ENCODE peak calls at places on chromosomes 6 and 20, in five cellular contexts. Z is H1, J is HCT116, M is SK-N-SH, V is K562. N is an unnamed sample. For H3K27me3 and H3K4me1, the result is how much of the 10 kb centered on the place peaks cover.

GRCh38 chr6:105587349-105588115 is 184.7 kb upstream of the PREP start:
- DNase-seq in Z (no peak), J (no peak), M (no peak), V (no peak), N (no peak)

GRCh38 chr6:166958926-166959861 is 2.8 kb upstream of the RNASET2 start:
- DNase-seq in Z (no peak), J (no peak), M (no peak), V (no peak), N (no peak)

GRCh38 chr6:137724495-137725211 is 142.4 kb upstream of the TNFAIP3 start:
- DNase-seq in Z (no peak), J (no peak), M (no peak), V (no peak), N (no peak)

GRCh38 chr6:28597924-28598323 is 72.2 kb downstream of the GPX5 start:
- DNase-seq in Z (no peak), J (peak), M (peak), V (no peak), N (peak)

GRCh38 chr6:48134246-48134645 is 23.2 kb upstream of the PTCHD4 start:
- DNase-seq in Z (no peak), J (no peak), M (no peak), V (no peak), N (no peak)

GRCh38 chr20:21520702-21521595 is 7.1 kb upstream of the NKX2-2 start:
- DNase-seq in Z (no peak), J (no peak), M (peak), V (no peak), N (no peak)

GRCh38 chr20:4937422-4938319 is 63.6 kb downstream of the SLC23A2 start:
- DNase-seq in Z (no peak), J (no peak), M (no peak), V (no peak), N (no peak)

GRCh38 chr20:17747431-17747846 is 47.7 kb downstream of the BANF2 start:
- DNase-seq in Z (no peak), J (peak), M (no peak), V (no peak), N (peak)

GRCh38 chr20:34415079-34415478 is 52.0 kb downstream of the ITCH start:
- DNase-seq in Z (no peak), J (no peak), M (no peak), V (no peak), N (no peak)

GRCh38 chr20:8074931-8075330 is 55.4 kb upstream of the TMX4 start:
- DNase-seq in Z (no peak), J (no peak), M (no peak), V (no peak), N (no peak)

GRCh38 chr20:5448449-5449118 is 131.8 kb upstream of the PROKR2 start:
- DNase-seq in Z (peak), J (peak), M (peak), V (peak), N (peak)

GRCh38 chr20:9417665-9418064 is 96.7 kb upstream of the LAMP5 start:
- DNase-seq in Z (no peak), J (no peak), M (no peak), V (no peak), N (no peak)

GRCh38 chr6:16991981-16992629 is 109.7 kb upstream of the STMND1 start:
- DNase-seq in Z (no peak), J (no peak), M (no peak), V (no peak), N (no peak)

GRCh38 chr20:59818911-59819310 is 114.5 kb downstream of the SYCP2 start:
- DNase-seq in Z (no peak), J (no peak), M (peak), V (no peak), N (no peak)

GRCh38 chr20:1267161-1267560 is 1.1 kb downstream of the SNPH start:
- DNase-seq in Z (no peak), J (no peak), M (no peak), V (no peak), N (no peak)

GRCh38 chr6:140203611-140204553 is 829.4 kb upstream of the CITED2 start:
- DNase-seq in Z (no peak), J (no peak), M (no peak), V (no peak), N (no peak)

GRCh38 chr6:44217332-44218143 is 812 bp downstream of the MYMX start:
- DNase-seq in Z (no peak), J (no peak), M (no peak), V (no peak), N (no peak)

GRCh38 chr6:129638055-129639019 is 71.6 kb downstream of the ARHGAP18 start:
- DNase-seq in Z (no peak), J (no peak), M (no peak), V (no peak), N (no peak)

GRCh38 chr20:60024801-60025200 is 66.6 kb downstream of the CDH26 start:
- DNase-seq in Z (no peak), J (no peak), M (no peak), V (no peak), N (no peak)

GRCh38 chr6:35955970-35956369 is 35.1 kb upstream of the SRPK1 start:
- DNase-seq in Z (no peak), J (no peak), M (no peak), V (no peak), N (no peak)

GRCh38 chr6:84867521-84867920 is 103.1 kb upstream of the TBX18 start:
- DNase-seq in Z (no peak), J (no peak), M (no peak), V (no peak), N (no peak)

DNA sequence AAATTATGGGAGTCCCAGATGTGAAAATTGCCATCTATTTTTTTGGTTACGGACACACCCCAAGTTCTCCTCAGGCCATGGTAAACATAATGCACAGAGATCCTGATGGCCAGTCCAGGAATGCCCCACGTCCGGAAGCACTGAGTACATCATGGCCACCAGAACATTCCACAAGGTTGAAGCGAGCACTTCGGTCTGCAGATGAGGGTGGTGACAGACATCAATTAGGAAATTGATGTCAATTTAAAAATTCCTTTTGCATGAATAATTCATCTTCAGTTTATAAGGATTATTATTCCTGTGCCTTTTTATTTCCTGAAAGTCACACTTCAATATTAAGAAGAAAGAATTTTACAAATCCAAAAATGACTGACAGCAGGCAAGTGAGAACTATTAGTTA is 13.2 kb upstream of the EXOC2 start:
- DNase-seq in Z (no peak), J (no peak), M (no peak), V (no peak), N (no peak)
- H3K27me3 ChIP-seq in Z (under half), J (under half), M (under half), V (under half), N (under half)

GRCh38 chr6:110744991-110745390 is 70.3 kb downstream of the CDK19 start:
- DNase-seq in Z (no peak), J (no peak), M (no peak), V (no peak), N (no peak)
- H3K4me1 ChIP-seq in Z (under half), J (under half), M (under half), V (under half), N (under half)

GRCh38 chr6:64013061-64013410 is 377.4 kb downstream of the PHF3 start:
- DNase-seq in Z (no peak), J (no peak), M (peak), V (no peak), N (no peak)
- TF ChIP-seq SIN3A in Z (no peak), J (no peak), M (no peak), V (no peak), N (no peak)

GRCh38 chr6:98833101-98834059 is 994 bp upstream of the POU3F2 start:
- DNase-seq in Z (no peak), J (no peak), M (peak), V (no peak), N (no peak)

GRCh38 chr6:98834060-98835031 is at the start of gene POU3F2:
- DNase-seq in Z (peak), J (no peak), M (peak), V (peak), N (no peak)

GRCh38 chr6:98836962-98837944 is 2.9 kb downstream of the POU3F2 start:
- DNase-seq in Z (no peak), J (no peak), M (no peak), V (no peak), N (no peak)

GRCh38 chr6:98836025-98836961 is 1.9 kb downstream of the POU3F2 start:
- DNase-seq in Z (no peak), J (no peak), M (no peak), V (peak), N (no peak)

DNA sequence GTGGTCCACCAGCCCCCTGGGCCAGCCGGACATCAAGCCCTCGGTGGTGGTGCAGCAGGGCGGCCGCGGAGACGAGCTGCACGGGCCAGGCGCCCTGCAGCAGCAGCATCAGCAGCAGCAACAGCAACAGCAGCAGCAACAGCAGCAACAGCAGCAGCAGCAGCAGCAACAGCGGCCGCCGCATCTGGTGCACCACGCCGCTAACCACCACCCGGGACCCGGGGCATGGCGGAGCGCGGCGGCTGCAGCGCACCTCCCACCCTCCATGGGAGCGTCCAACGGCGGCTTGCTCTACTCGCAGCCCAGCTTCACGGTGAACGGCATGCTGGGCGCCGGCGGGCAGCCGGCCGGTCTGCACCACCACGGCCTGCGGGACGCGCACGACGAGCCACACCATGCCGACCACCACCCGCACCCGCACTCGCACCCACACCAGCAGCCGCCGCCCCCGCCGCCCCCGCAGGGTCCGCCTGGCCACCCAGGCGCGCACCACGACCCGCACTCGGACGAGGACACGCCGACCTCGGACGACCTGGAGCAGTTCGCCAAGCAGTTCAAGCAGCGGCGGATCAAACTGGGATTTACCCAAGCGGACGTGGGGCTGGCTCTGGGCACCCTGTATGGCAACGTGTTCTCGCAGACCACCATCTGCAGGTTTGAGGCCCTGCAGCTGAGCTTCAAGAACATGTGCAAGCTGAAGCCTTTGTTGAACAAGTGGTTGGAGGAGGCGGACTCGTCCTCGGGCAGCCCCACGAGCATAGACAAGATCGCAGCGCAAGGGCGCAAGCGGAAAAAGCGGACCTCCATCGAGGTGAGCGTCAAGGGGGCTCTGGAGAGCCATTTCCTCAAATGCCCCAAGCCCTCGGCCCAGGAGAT is 1.0 kb downstream of the POU3F2 start:
- DNase-seq in Z (no peak), J (no peak), M (peak), V (no peak), N (no peak)
- H3K27me3 ChIP-seq in Z (half or more), J (under half), M (under half), V (under half), N (half or more)

GRCh38 chr6:136500414-136500813 is 49.8 kb downstream of the MAP7 start:
- DNase-seq in Z (no peak), J (no peak), M (no peak), V (no peak), N (no peak)

GRCh38 chr6:136503303-136503702 is 46.9 kb downstream of the MAP7 start:
- DNase-seq in Z (no peak), J (no peak), M (no peak), V (no peak), N (no peak)

GRCh38 chr6:136501081-136501480 is 49.1 kb downstream of the MAP7 start:
- DNase-seq in Z (no peak), J (no peak), M (peak), V (no peak), N (no peak)

GRCh38 chr6:136501514-136501913 is 48.7 kb downstream of the MAP7 start:
- DNase-seq in Z (no peak), J (no peak), M (peak), V (no peak), N (no peak)

GRCh38 chr6:136502791-136503190 is 47.4 kb downstream of the MAP7 start:
- DNase-seq in Z (no peak), J (no peak), M (no peak), V (no peak), N (no peak)
- H3K4me1 ChIP-seq in Z (under half), J (under half), M (under half), V (under half), N (under half)

GRCh38 chr6:127684501-127684900 is 107.5 kb downstream of the C6orf58 start:
- DNase-seq in Z (no peak), J (no peak), M (no peak), V (no peak), N (no peak)

GRCh38 chr6:127690588-127690987 is 113.6 kb downstream of the C6orf58 start:
- DNase-seq in Z (no peak), J (no peak), M (no peak), V (no peak), N (no peak)

GRCh38 chr6:127695108-127695507 is 118.1 kb downstream of the C6orf58 start:
- DNase-seq in Z (no peak), J (no peak), M (no peak), V (no peak), N (no peak)

GRCh38 chr6:127691147-127691546 is 114.2 kb downstream of the C6orf58 start:
- DNase-seq in Z (no peak), J (no peak), M (no peak), V (no peak), N (no peak)

DNA sequence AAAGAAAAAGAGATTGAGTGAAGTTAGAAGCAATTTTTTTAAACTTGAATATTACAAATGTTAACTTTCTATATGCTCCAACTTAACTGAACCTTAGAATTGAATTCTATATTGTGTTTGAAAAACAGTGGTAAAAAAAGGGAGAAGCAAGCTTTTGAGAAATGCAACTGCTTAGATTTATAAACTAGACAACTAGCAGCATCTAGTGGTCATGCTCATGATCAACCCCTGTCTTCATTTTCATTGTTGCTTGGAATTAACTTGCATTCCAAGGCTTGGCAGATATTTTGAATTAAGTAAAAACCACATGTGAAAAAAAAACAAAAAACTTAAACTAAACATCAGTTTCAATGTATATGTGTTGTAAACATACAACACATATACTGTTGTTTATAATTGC is 113.1 kb downstream of the C6orf58 start:
- DNase-seq in Z (no peak), J (peak), M (no peak), V (no peak), N (no peak)
- TF ChIP-seq SIN3A in Z (no peak), J (no peak), M (no peak), V (no peak), N (no peak)

DNA sequence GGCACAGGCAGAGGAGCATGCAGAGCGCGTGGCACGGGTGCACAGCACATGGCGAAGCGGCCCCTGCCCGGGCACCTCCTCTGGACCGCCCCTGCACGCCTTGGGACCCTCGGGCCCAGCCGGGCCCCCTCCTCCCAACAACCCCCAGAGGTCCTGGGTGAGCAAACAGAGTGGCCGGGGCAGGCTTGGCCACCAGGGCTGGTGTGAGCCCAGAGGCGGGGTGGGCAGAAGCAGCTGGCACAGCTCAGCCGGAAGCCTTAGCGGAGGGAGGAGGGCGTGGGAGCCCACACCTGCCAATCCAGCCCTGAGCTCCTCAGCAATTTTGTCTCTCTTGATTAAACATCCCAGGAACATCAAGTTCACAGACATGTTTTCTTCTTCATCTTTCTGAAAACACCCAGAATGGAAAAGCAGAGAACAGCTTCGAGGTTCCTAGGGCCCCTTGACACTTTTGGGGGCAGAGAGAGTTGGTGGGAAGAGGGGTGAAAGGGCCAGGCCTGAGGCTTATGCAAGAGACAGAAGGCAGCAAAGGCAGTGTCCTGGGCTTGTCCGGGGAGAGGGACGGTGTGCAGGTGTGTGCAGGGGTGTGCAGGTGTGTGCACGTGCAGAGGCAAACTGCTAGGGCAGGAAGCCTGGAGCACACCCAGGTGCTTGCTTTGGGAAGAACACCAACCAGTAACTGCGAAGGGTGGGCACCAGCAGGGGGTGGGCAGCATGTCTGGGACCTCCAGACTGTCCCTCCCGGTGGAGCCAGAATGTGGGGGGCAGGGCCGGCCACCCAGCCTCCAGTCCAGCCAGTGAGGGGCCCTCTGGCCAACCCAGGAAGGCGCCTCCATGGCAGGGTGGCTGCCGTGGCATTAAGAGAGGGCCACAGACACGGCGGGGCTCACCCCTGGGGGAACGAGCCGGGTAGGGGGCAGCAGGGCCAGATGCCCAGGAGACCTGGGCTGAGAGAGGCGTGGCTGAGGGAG is 4.8 kb downstream of the HRH3 start:
- DNase-seq in Z (no peak), J (no peak), M (no peak), V (no peak), N (no peak)
- H3K27me3 ChIP-seq in Z (under half), J (under half), M (under half), V (half or more), N (under half)

N was measured in Panc1.